ENCODE peak calls at places on chromosomes 13 and 19, in six cellular contexts. H is spleen, T is adrenal gland, W is IMR-90, Z is colonic mucosa, R is tibial artery. G is an unnamed sample. For H3K36me3 and H3K9me3, the result is how much of the 10 kb centered on the place peaks cover.

GRCh38 chr13:93977986-93978385 is 501.5 kb downstream of the DCT start:
- DNase-seq in R (no peak), H (no peak), W (no peak), T (no peak), Z (no peak), G (no peak)

GRCh38 chr13:112452380-112453206 is 76.4 kb downstream of the SPACA7 start:
- DNase-seq in Z (peak), W (no peak), T (no peak), H (peak), R (peak), G (no peak)

GRCh38 chr19:30959011-30959410 is 390.2 kb downstream of the TSHZ3 start:
- DNase-seq in R (no peak), H (no peak), W (no peak), T (no peak), Z (no peak), G (no peak)

GRCh38 chr19:14058182-14059092 is 3.4 kb downstream of the PALM3 start:
- DNase-seq in T (no peak), W (no peak), Z (no peak), R (no peak), H (no peak), G (no peak)

GRCh38 chr13:37905736-37906135 is 36.2 kb upstream of the TRPC4 start:
- DNase-seq in Z (no peak), R (no peak), T (no peak), H (no peak), W (no peak), G (no peak)

GRCh38 chr19:28514166-28514565 is 698.8 kb downstream of the UQCRFS1 start:
- DNase-seq in W (no peak), R (no peak), H (no peak), Z (no peak), T (no peak), G (no peak)

GRCh38 chr13:50735071-50735470 is 108.4 kb downstream of the DLEU7 start:
- DNase-seq in W (no peak), H (no peak), T (no peak), Z (no peak), R (no peak), G (no peak)

GRCh38 chr13:63184693-63185092 is 1769.0 kb upstream of the PCDH20 start:
- DNase-seq in R (no peak), H (no peak), Z (no peak), W (peak), T (no peak), G (no peak)

GRCh38 chr13:97659602-97660001 is 225.6 kb downstream of the RAP2A start:
- DNase-seq in H (no peak), W (peak), R (no peak), T (peak), Z (no peak), G (peak)

GRCh38 chr19:31985001-31985605 is 360.3 kb upstream of the ZNF507 start:
- DNase-seq in H (no peak), R (no peak), W (no peak), T (no peak), Z (no peak), G (no peak)

GRCh38 chr19:38841787-38842438 is 7.9 kb downstream of the HNRNPL start:
- DNase-seq in T (no peak), Z (no peak), H (no peak), W (no peak), R (no peak), G (no peak)

GRCh38 chr13:111855786-111856185 is 211.2 kb upstream of the SOX1 start:
- DNase-seq in Z (no peak), R (no peak), T (no peak), H (no peak), W (no peak), G (no peak)

GRCh38 chr13:40170091-40170490 is 496.4 kb downstream of the FOXO1 start:
- DNase-seq in R (no peak), T (no peak), H (no peak), Z (no peak), W (no peak), G (no peak)

GRCh38 chr19:12665281-12665573 is 1.3 kb downstream of the MAN2B1 start:
- DNase-seq in Z (peak), W (no peak), R (peak), T (peak), H (peak), G (no peak)

GRCh38 chr19:40503300-40503699 is 36.5 kb downstream of the SPTBN4 start:
- DNase-seq in H (no peak), W (no peak), R (no peak), T (no peak), Z (no peak), G (no peak)

GRCh38 chr13:75482070-75482819 is at the start of gene TBC1D4:
- DNase-seq in T (peak), H (peak), W (peak), R (peak), Z (peak), G (peak)

GRCh38 chr19:34316741-34317241 is 48.2 kb upstream of the GPI start:
- DNase-seq in T (peak), H (no peak), R (no peak), W (peak), Z (no peak), G (no peak)

GRCh38 chr19:18414504-18415176 is 4.6 kb upstream of the SSBP4 start:
- DNase-seq in W (no peak), Z (no peak), T (no peak), R (peak), H (peak), G (no peak)

GRCh38 chr13:24007979-24008620 is 110.8 kb upstream of the C1QTNF9B start:
- DNase-seq in W (no peak), T (no peak), H (no peak), Z (no peak), R (no peak), G (no peak)

GRCh38 chr13:36418022-36418805 is 14.1 kb upstream of the CCNA1 start:
- DNase-seq in H (no peak), T (peak), Z (no peak), W (peak), R (no peak), G (no peak)

GRCh38 chr19:1663854-1664253 is 11.4 kb upstream of the TCF3 start:
- DNase-seq in R (no peak), Z (no peak), T (no peak), H (no peak), W (no peak), G (no peak)

GRCh38 chr13:19596960-19597361 is 35.6 kb upstream of the TPTE2 start:
- DNase-seq in H (no peak), T (no peak), W (peak), Z (no peak), R (no peak), G (no peak)

GRCh38 chr19:18203408-18203862 is 407 bp downstream of the RAB3A start:
- DNase-seq in H (peak), W (no peak), T (peak), R (no peak), Z (peak), G (peak)

GRCh38 chr13:39422845-39423565 is 180.0 kb downstream of the LHFPL6 start:
- DNase-seq in T (no peak), Z (no peak), W (no peak), R (no peak), H (no peak), G (no peak)

GRCh38 chr13:72864142-72865035 is 82.5 kb downstream of the PIBF1 start:
- DNase-seq in T (no peak), W (peak), R (no peak), H (no peak), Z (no peak), G (no peak)

GRCh38 chr13:43003729-43004128 is 11.7 kb upstream of the EPSTI1 start:
- DNase-seq in W (no peak), T (no peak), R (no peak), Z (no peak), H (no peak), G (no peak)

GRCh38 chr13:48429886-48430285 is 17.0 kb upstream of the LPAR6 start:
- DNase-seq in W (no peak), T (no peak), Z (no peak), R (no peak), H (no peak), G (no peak)

GRCh38 chr13:27117947-27118346 is 53.7 kb downstream of the USP12 start:
- DNase-seq in W (no peak), H (no peak), R (no peak), Z (no peak), T (no peak), G (no peak)

GRCh38 chr13:25478186-25478585 is 106.4 kb downstream of the ATP8A2 start:
- DNase-seq in H (no peak), T (no peak), Z (no peak), W (no peak), R (no peak), G (no peak)

GRCh38 chr13:73715910-73716257 is 418.3 kb downstream of the KLF12 start:
- DNase-seq in Z (no peak), H (no peak), T (no peak), R (no peak), W (no peak), G (no peak)

GRCh38 chr19:39974377-39975155 is 3.6 kb downstream of the PSMC4 start:
- DNase-seq in H (no peak), W (no peak), R (no peak), T (no peak), Z (peak), G (no peak)

GRCh38 chr13:113804703-113805430 is 45.8 kb downstream of the TMEM255B start:
- DNase-seq in H (peak), Z (no peak), R (peak), T (no peak), W (no peak), G (no peak)

GRCh38 chr13:53637971-53638547 is 609.4 kb downstream of the OLFM4 start:
- DNase-seq in T (no peak), W (no peak), Z (no peak), H (no peak), R (no peak), G (no peak)

GRCh38 chr13:50071399-50071798 is 56.2 kb downstream of the KCNRG start:
- DNase-seq in H (no peak), W (no peak), Z (no peak), R (no peak), T (no peak), G (no peak)

GRCh38 chr13:50714886-50715285 is 128.6 kb downstream of the DLEU7 start:
- DNase-seq in W (no peak), T (no peak), Z (no peak), R (no peak), H (no peak), G (no peak)

GRCh38 chr13:42048323-42048624 is 174 bp upstream of the DGKH start:
- DNase-seq in R (no peak), W (no peak), Z (no peak), T (no peak), H (no peak), G (no peak)

GRCh38 chr13:26186995-26187394 is 35.1 kb downstream of the RNF6 start:
- DNase-seq in H (peak), W (no peak), Z (no peak), T (peak), R (no peak), G (no peak)

GRCh38 chr13:69571606-69572323 is 535.9 kb upstream of the ATXN8OS start:
- DNase-seq in T (peak), Z (no peak), W (no peak), R (no peak), H (no peak), G (no peak)
- TF ChIP-seq CTCF in T (no peak), Z (no peak), W (no peak), R (no peak), H (no peak), G (no peak)

GRCh38 chr19:43561144-43561970 is 14.0 kb downstream of the XRCC1 start:
- DNase-seq in R (no peak), Z (no peak), H (peak), T (no peak), W (no peak), G (no peak)
- H3K36me3 ChIP-seq in R (under half), Z (under half), H (under half), T (under half), W (under half), G (under half)

DNA sequence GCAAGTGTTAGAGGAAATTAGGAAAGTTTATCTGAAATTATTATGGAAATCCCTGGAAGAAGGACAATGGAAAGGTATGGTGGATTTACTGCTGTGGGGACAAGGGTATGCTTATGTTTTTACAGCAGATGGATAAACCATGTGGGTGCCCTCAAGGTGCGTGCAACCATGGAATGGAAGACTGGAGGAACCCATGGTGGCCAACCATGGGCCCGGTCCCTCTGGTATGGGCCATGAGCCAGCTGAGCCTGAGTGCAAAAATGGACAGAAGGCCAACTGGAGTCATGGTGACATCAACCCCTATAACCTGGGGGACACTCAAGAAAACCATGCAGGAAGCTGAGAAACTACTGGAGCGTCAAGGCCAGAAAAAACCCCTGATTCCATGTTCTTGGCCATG is 46.1 kb upstream of the ZNF726 start:
- DNase-seq in W (no peak), Z (no peak), R (no peak), H (no peak), T (no peak), G (no peak)
- H3K9me3 ChIP-seq in W (under half), Z (under half), R (under half), H (under half), T (under half), G (under half)

DNA sequence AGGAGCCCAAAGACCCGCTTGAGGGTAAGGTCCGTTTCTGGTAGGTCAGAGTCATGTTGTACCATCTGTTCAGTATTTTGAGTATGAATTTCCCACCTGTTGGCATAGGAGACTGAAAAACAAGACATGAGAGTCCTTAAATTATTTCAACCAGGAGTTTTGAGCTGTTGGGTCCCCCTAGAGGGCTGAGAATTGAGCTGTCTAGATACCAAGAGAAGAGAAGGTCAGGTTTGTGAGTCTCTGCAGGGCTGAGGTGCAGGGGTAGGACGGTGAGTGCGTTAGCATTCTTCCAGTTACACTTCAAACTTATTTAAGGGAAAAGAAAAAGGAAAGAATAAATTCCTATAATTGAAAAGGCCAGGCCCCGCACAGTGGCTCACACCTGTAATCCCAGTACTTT is 5.0 kb downstream of the CBLC start:
- DNase-seq in H (no peak), Z (no peak), W (no peak), T (no peak), R (no peak), G (no peak)
- TF ChIP-seq CTCF in H (no peak), Z (no peak), W (peak), T (no peak), R (no peak), G (no peak)

DNA sequence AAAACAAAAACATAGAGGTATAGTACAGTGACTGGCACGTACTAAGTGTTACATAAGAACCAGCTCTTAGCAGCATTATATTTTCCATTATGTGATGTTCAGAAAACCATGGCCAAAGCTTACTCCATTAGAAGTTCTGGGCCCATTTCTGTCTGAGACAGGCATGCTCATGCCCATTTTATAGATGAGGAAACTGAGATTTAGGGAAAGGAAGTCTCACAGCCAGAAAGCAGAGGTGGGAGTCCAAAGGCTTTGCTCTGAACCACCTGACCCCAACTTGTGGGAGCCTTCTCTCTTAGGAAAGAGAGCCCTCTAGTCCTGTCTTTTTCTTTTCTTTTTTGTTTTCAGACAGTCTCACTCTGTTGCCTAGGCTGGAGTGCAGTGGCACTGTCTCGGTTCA is 2.3 kb downstream of the AP2S1 start:
- DNase-seq in W (no peak), Z (no peak), H (no peak), T (no peak), R (no peak), G (no peak)
- H3K36me3 ChIP-seq in W (under half), Z (under half), H (under half), T (under half), R (under half), G (under half)

GRCh38 chr19:16017138-16017490 is 59.2 kb upstream of the TPM4 start:
- DNase-seq in H (no peak), W (no peak), Z (no peak), R (peak), T (no peak), G (no peak)
- H3K9me3 ChIP-seq in H (under half), W (under half), Z (under half), R (under half), T (under half), G (under half)

G was measured in heart right ventricle.